ENCODE peak calls at places on chromosomes 6 and 20, in five cellular contexts. E is right lobe of liver, C is IMR-90, A is ovary, P is transverse colon. D is an unnamed sample.

GRCh38 chr6:4103929-4104328 is 25.0 kb upstream of the FAM217A start:
- DNase-seq in E (no peak), C (no peak), A (no peak), P (no peak), D (no peak)

GRCh38 chr6:121559611-121560269 is 124.3 kb downstream of the GJA1 start:
- DNase-seq in E (no peak), C (no peak), A (no peak), P (no peak), D (no peak)

GRCh38 chr6:81169166-81169565 is 583.3 kb downstream of the TENT5A start:
- DNase-seq in E (no peak), C (no peak), A (no peak), P (no peak), D (no peak)

GRCh38 chr20:2559641-2560040 is 23.3 kb downstream of the TMC2 start:
- DNase-seq in E (no peak), C (no peak), A (no peak), P (no peak), D (no peak)

GRCh38 chr6:98039876-98040605 is 757.0 kb upstream of the MMS22L start:
- DNase-seq in E (no peak), C (peak; percentile 0), A (no peak), P (no peak), D (no peak)

GRCh38 chr20:39259808-39260207 is 297.7 kb downstream of the DHX35 start:
- DNase-seq in E (no peak), C (no peak), A (no peak), P (no peak), D (peak; percentile 34)

GRCh38 chr6:157172830-157173536 is 150.3 kb downstream of the TMEM242 start:
- DNase-seq in E (no peak), C (no peak), A (no peak), P (no peak), D (no peak)

GRCh38 chr6:17703256-17703694 is 3.5 kb downstream of the NUP153 start:
- DNase-seq in E (no peak), C (peak; percentile 82), A (peak; percentile 33), P (no peak), D (no peak)

GRCh38 chr20:58212636-58213035 is 15.8 kb downstream of the ANKRD60 start:
- DNase-seq in E (no peak), C (no peak), A (no peak), P (no peak), D (no peak)

GRCh38 chr6:7646394-7646793 is 56.4 kb downstream of the SNRNP48 start:
- DNase-seq in E (no peak), C (peak; percentile 68), A (no peak), P (no peak), D (no peak)

GRCh38 chr6:79524065-79524464 is 13.2 kb downstream of the LCA5 start:
- DNase-seq in E (no peak), C (no peak), A (no peak), P (no peak), D (no peak)

GRCh38 chr20:57022306-57022705 is 244.1 kb downstream of the BMP7 start:
- DNase-seq in E (no peak), C (no peak), A (no peak), P (no peak), D (no peak)

GRCh38 chr6:169249057-169249456 is 4.6 kb downstream of the THBS2 start:
- DNase-seq in E (no peak), C (no peak), A (no peak), P (no peak), D (no peak)

GRCh38 chr6:169247419-169247818 is 6.2 kb downstream of the THBS2 start:
- DNase-seq in E (no peak), C (no peak), A (no peak), P (no peak), D (peak; percentile 45)

GRCh38 chr6:169247991-169248390 is 5.7 kb downstream of the THBS2 start:
- DNase-seq in E (no peak), C (no peak), A (no peak), P (no peak), D (no peak)

GRCh38 chr6:169246445-169246844 is 7.2 kb downstream of the THBS2 start:
- DNase-seq in E (no peak), C (no peak), A (no peak), P (no peak), D (no peak)

GRCh38 chr6:169248521-169248971 is 5.1 kb downstream of the THBS2 start:
- DNase-seq in E (no peak), C (no peak), A (no peak), P (no peak), D (no peak)
- TF ChIP-seq POLR2A in E (no peak), C (no peak), A (no peak), P (no peak), D (no peak)

GRCh38 chr20:34546751-34547181 is 11.8 kb upstream of the MAP1LC3A start:
- DNase-seq in E (no peak), C (no peak), A (no peak), P (peak; percentile 70), D (no peak)
- TF ChIP-seq POLR2A in E (no peak), C (no peak), A (no peak), P (peak; percentile 51), D (no peak)

DNA sequence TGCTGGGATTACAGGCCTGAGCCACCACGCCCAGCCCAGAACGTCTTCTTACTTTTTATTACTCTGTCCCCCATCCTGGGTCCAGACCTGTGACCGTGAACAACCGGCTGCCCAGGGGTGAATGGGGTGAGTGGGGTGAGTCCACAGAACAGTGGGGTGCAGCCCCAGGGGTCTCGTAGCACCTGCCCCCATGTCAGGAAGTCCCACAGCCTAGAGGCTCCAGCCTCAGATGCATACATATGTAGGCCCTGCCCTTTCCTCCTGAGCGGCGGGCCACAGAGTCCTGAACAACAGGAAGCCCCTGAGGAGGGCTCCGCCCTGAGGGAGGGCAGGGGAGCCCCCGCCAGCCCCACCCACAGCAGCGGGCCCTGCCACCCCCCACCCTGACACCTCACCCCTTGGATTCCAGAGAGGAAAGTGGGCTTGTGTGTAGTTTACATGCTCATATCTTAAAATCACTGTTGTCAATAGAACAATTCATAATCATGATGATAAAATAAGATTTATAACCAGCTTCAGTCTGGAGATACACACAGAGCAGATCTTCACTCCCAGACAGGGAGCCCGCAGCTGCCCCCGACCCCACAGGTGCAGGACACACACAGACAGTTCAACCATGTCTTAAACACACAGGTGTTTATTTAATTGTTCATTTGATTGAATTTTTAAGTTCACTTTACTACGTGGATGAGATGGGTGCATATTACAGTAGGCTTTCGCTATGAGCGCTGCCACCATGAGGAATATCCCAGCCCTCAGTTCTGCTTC is 12.4 kb upstream of the GMEB2 start:
- DNase-seq in E (no peak), C (no peak), A (no peak), P (peak; percentile 59), D (no peak)
- TF ChIP-seq POLR2A in E (no peak), C (no peak), A (no peak), P (peak; percentile 48), D (no peak)

GRCh38 chr6:28981833-28982475 is 23.2 kb downstream of the ZNF311 start:
- DNase-seq in E (peak; percentile 69), C (peak; percentile 87), A (peak; percentile 81), P (peak; percentile 83), D (peak; percentile 95)

GRCh38 chr6:28982476-28983266 is 22.4 kb downstream of the ZNF311 start:
- DNase-seq in E (no peak), C (peak; percentile 67), A (no peak), P (no peak), D (no peak)

GRCh38 chr6:28983838-28984237 is 21.3 kb downstream of the ZNF311 start:
- DNase-seq in E (no peak), C (no peak), A (no peak), P (no peak), D (no peak)

GRCh38 chr6:28988536-28989415 is 16.3 kb downstream of the ZNF311 start:
- DNase-seq in E (peak; percentile 69), C (peak; percentile 61), A (no peak), P (peak; percentile 52), D (peak; percentile 90)

GRCh38 chr6:28985396-28986164 is 19.5 kb downstream of the ZNF311 start:
- DNase-seq in E (peak; percentile 79), C (peak; percentile 98), A (peak; percentile 81), P (peak; percentile 86), D (peak; percentile 85)
- TF ChIP-seq POLR2A in E (peak; percentile 42), C (peak; percentile 34), A (peak; percentile 48), P (peak; percentile 58), D (no peak)

DNA sequence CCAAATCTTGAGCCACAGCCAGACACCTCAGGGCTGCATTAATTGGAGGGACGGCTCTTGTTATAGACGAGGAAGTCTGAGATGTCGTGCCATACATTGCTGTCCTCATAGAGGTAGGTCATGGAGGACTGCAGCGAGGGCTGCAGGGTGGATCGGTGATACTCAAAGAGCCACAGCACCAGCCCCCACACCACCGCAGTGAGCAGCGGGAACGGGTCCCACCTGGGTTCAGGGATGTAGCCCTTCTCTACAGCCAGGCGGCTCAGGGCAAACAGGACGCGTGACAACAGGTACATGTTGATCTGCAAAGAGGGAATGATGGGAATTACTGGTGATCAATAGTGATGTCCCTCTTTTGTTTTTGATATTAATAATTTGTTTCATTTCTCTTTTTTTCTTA is 12.4 kb downstream of the PXMP4 start:
- DNase-seq in E (no peak), C (no peak), A (no peak), P (no peak), D (no peak)
- TF ChIP-seq POLR2A in E (no peak), C (no peak), A (no peak), P (no peak), D (no peak)

D was measured in lower leg skin.